ENCODE peak calls at places on chromosomes 13 and 19, in four cellular contexts. B is HepG2, J is WTC11, N is GM12878. K is an unnamed sample.

GRCh38 chr13:69324109-69324886 is 783.3 kb upstream of the ATXN8OS start:
- DNase-seq in J (no peak), B (peak; percentile 3), N (no peak), K (no peak)

GRCh38 chr19:31154021-31154420 is 195.2 kb downstream of the TSHZ3 start:
- DNase-seq in B (no peak), J (no peak), N (no peak), K (no peak)

GRCh38 chr13:87777395-87777794 is 106.2 kb downstream of the SLITRK5 start:
- DNase-seq in N (no peak), B (peak; percentile 63), J (no peak), K (no peak)

GRCh38 chr13:23790591-23791170 is 98.5 kb downstream of the MIPEP start:
- DNase-seq in N (no peak), J (no peak), B (no peak), K (no peak)

GRCh38 chr13:23506821-23507210 is 63.4 kb upstream of the TNFRSF19 start:
- DNase-seq in J (no peak), B (no peak), N (no peak), K (no peak)

GRCh38 chr19:54062643-54063042 is 1.1 kb downstream of the VSTM1 start:
- DNase-seq in B (no peak), N (no peak), J (no peak), K (peak; percentile 4)

GRCh38 chr13:50365300-50365682 is 350.0 kb downstream of the KCNRG start:
- DNase-seq in B (no peak), N (no peak), J (no peak), K (no peak)

GRCh38 chr13:36163809-36164308 is 32.7 kb upstream of the DCLK1 start:
- DNase-seq in B (no peak), J (no peak), N (no peak), K (peak; percentile 3)

GRCh38 chr13:28220166-28220565 is 81.8 kb downstream of the PAN3 start:
- DNase-seq in J (no peak), B (no peak), N (no peak), K (no peak)

GRCh38 chr13:95605426-95606125 is 38.9 kb downstream of the DZIP1 start:
- DNase-seq in J (no peak), N (no peak), B (no peak), K (no peak)
- TF ChIP-seq TCF7 in J (no peak), N (no peak), B (no peak), K (no peak)

DNA sequence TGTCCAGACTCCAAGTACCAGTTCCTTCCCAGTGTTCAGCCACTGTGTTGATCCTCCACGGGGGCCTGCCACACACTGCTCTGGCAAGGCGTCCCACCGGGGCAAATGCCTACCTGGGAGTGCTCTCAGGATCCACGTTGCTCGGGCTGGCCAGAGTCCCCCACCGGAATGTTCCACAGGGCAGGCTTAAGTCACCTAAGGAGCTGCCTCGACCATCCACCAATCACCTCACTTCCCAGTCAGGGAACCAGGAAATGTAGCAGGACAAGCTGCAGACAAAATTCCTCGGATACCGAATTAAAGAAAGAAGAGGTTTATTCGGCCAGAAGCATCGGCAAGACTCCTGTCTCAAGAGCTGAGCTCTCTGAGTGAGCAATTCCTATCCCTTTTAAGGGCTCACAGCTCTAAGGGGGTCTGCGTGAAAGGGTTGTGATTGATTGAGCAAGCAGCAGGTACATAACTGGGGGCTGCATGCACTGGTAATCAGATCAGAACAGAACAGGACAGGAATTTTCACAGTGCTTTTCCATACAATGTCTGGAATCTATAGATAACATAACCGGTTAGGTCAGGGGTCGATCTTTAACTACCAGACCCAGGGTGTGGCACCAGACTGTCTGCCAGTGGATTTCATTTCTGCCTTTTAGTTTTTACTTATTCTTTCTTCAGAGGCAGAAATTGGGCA is 56.9 kb upstream of the EDNRB start:
- DNase-seq in B (no peak), N (no peak), J (no peak), K (no peak)
- TF ChIP-seq TCF7 in B (no peak), N (no peak), J (no peak), K (no peak)

GRCh38 chr19:58476498-58477015 is 405 bp downstream of the ZNF446 start:
- DNase-seq in B (peak; percentile 25), N (no peak), J (no peak), K (peak; percentile 59)
- TF ChIP-seq TCF7 in B (no peak), N (no peak), J (no peak), K (no peak)

DNA sequence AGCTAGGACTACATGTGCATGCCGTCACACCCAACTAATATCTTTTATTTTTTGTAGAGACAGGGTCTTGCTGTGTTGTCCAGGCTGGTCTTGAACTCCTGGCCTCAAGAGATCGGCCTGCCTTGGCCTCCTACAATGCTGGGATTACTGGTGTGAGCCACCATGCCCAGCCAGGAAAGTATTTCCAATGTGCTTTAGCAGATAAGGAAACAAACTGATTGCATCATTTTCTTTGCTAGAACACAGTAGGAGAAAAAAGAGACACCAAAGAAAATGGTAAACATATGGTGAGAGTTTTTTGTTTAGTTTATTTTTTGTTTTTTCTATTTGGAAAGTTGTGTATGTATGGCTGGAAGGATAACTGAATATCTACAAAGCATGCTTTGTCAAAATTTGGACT is 46.9 kb upstream of the AKAP11 start:
- DNase-seq in J (no peak), N (no peak), B (no peak), K (no peak)
- TF ChIP-seq TCF7 in J (no peak), N (no peak), B (no peak), K (no peak)

GRCh38 chr19:30112666-30113065 is 170.6 kb downstream of the URI1 start:
- DNase-seq in N (no peak), J (no peak), B (no peak), K (no peak)

GRCh38 chr19:30111456-30111855 is 169.4 kb downstream of the URI1 start:
- DNase-seq in J (no peak), B (no peak), N (no peak), K (no peak)

GRCh38 chr19:30109565-30109964 is 167.5 kb downstream of the URI1 start:
- DNase-seq in J (no peak), N (peak; percentile 5), B (no peak), K (no peak)

GRCh38 chr19:30112171-30112570 is 170.1 kb downstream of the URI1 start:
- DNase-seq in N (no peak), J (no peak), B (no peak), K (no peak)

GRCh38 chr19:30111051-30111450 is 169.0 kb downstream of the URI1 start:
- DNase-seq in J (no peak), B (no peak), N (no peak), K (no peak)
- TF ChIP-seq TCF7 in J (no peak), B (no peak), N (no peak), K (no peak)